ENCODE peak calls at places on chromosomes 5 and 9, in six cellular contexts. I, V, U, A, R and M are unnamed samples.

GRCh38 chr9:6229604-6230003 is 14.0 kb downstream of the IL33 start:
- DNase-seq in I (peak), V (peak), U (no peak), A (no peak), R (no peak), M (no peak)

GRCh38 chr5:67092447-67093023 is 104.1 kb downstream of the CD180 start:
- DNase-seq in I (peak), V (peak), U (no peak), A (no peak), R (no peak), M (no peak)

GRCh38 chr9:135826188-135826545 is 81.2 kb downstream of the CAMSAP1 start:
- DNase-seq in I (no peak), V (no peak), U (no peak), A (peak), R (no peak), M (no peak)

GRCh38 chr5:35089688-35090314 is 42.1 kb upstream of the AGXT2 start:
- DNase-seq in I (peak), V (peak), U (peak), A (peak), R (peak), M (peak)

GRCh38 chr9:4424891-4425290 is 65.4 kb upstream of the SLC1A1 start:
- DNase-seq in I (no peak), V (no peak), U (no peak), A (no peak), R (no peak), M (no peak)

GRCh38 chr9:28810375-28811075 is 1237.2 kb upstream of the C9orf72 start:
- DNase-seq in I (peak), V (no peak), U (peak), A (no peak), R (no peak), M (peak)

GRCh38 chr5:109399092-109399759 is 10.5 kb downstream of the PJA2 start:
- DNase-seq in I (peak), V (peak), U (no peak), A (no peak), R (no peak), M (no peak)

GRCh38 chr5:127290019-127290945 is at the start of gene MEGF10:
- DNase-seq in I (peak), V (peak), U (peak), A (no peak), R (peak), M (no peak)

GRCh38 chr5:1537166-1538154 is 13.7 kb upstream of the LPCAT1 start:
- DNase-seq in I (no peak), V (no peak), U (no peak), A (no peak), R (peak), M (no peak)
- H3K4me3 ChIP-seq in I (no peak), V (no peak), U (no peak), A (peak), R (no peak), M (no peak)

DNA sequence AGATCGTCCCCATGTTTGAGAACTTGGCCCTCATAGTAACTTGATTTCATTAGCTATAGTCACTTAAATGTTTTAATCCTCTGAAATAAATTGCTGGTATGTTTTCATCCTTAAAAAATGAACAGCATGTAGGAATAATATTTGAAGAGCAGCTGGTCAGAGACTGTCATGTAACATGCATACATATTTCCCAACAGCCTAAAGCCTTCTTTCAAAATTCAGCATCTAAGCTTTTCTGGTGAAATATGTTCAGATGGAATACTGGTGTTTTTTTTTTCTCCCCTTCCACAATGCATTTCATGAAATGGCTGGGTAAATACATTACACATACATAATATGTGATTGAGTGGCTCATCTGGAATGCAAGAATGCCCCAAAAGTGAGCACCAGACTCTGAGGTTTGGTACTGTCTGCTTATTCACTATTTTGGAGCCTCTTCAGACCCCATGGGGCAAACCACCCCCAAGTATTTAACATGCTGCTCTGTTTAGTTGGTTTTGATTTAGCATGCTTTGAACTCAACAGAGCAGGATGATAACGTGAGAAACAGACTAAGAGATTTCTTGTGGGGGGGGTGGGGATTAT is 94.0 kb downstream of the SMARCA2 start:
- DNase-seq in I (peak), V (peak), U (no peak), A (no peak), R (no peak), M (no peak)
- TF ChIP-seq CTCF in I (no peak), V (no peak), U (no peak), A (no peak), R (no peak), M (no peak)

DNA sequence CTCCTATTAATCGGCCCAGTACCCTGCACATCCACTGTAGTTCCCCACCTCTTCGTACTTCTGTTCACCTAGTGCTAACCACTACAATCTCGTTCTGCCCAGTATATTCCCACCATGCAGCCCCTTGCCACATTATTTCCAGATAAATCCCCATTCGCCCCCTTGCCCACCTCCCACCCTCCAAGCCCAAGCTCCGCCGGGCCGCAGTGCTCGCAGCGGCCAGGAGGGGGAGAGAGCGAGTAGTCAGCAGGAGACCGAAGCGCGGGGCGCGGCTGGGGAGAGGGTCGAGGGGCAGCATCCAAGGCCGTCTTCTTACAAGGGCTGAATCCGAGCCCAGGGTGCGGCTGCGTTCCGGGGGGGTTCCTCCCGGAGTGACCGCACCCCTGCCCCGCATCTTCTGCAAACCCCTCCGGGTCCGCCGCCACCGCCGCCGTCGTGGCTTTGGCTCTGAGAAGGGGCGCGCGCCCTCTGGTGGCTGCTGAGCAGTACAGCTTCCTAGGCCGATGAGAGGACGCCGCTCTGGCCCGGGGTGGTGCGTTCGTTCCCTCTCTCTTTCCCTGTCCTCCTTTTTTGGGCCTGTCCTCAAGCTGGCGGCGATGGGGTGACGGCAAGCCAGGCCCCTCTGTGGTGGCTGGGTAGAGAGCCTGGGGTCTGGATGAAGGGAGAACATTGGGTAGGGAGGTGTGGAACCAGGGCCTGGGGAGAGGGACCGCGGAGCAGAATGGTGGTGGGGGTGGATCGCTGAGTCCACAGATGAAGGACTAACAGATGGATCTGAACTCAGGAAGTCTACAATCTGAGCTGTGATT is 30.0 kb upstream of the PSD2 start:
- DNase-seq in I (peak), V (peak), U (peak), A (peak), R (peak), M (no peak)
- H3K4me3 ChIP-seq in I (peak), V (peak), U (peak), A (peak), R (peak), M (peak)

GRCh38 chr5:103031607-103032006 is 88.3 kb downstream of the GIN1 start:
- DNase-seq in I (peak), V (no peak), U (no peak), A (no peak), R (no peak), M (no peak)
- TF ChIP-seq CTCF in I (peak), V (peak), U (peak), A (no peak), R (no peak), M (peak)

DNA sequence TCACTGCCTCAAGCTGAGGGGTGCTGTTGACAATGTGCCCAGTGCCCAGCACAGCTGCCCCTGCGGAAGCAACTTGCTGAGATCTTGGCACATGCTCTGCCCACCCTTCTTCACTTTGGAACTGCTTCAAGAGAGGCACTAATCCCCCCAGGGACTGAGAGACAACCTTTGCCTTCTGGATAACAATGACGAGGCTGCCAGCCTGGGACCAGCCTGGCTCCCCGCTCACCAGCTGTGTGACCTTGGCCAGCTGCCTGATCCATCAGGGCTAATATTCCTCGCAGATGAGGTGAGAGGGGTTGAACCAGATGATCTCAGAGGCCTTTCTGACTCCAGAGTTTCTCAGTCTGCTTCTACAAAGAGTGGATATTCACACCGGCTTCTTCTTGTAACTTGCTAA is 81.0 kb downstream of the SHB start:
- DNase-seq in I (no peak), V (no peak), U (no peak), A (no peak), R (no peak), M (no peak)
- H3K4me3 ChIP-seq in I (no peak), V (no peak), U (no peak), A (no peak), R (no peak), M (no peak)

DNA sequence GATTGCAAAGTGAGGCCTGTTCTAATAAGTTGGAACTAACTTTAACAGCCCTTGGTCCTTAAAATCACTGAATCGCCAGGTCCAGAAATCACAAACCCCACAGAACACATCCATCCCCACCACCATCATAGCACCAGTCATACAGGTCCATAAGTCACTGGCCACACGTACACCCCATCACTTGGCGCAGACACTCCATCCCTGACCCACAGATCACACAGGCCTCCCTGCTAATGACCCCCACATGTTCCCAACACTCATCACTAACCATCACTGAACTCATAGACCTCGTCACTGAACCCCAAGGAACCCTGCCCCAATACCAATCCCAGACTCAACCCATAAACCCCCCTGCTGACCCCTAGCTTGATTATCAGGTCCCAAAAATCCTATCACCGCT is 41.2 kb upstream of the ZNF300 start:
- DNase-seq in I (peak), V (no peak), U (no peak), A (no peak), R (no peak), M (no peak)
- TF ChIP-seq CTCF in I (no peak), V (no peak), U (no peak), A (no peak), R (no peak), M (no peak)

GRCh38 chr5:53287573-53287972 is 178.0 kb upstream of the MOCS2 start:
- DNase-seq in I (no peak), V (no peak), U (no peak), A (no peak), R (no peak), M (no peak)

GRCh38 chr5:53288511-53288910 is 179.0 kb upstream of the MOCS2 start:
- DNase-seq in I (no peak), V (no peak), U (peak), A (no peak), R (no peak), M (no peak)

GRCh38 chr5:53291528-53291927 is 182.0 kb upstream of the MOCS2 start:
- DNase-seq in I (peak), V (peak), U (peak), A (no peak), R (no peak), M (no peak)

GRCh38 chr5:53291047-53291446 is 181.5 kb upstream of the MOCS2 start:
- DNase-seq in I (no peak), V (no peak), U (no peak), A (no peak), R (no peak), M (no peak)
- H3K4me3 ChIP-seq in I (no peak), V (no peak), U (no peak), A (no peak), R (no peak), M (no peak)